ENCODE peak calls at places on chromosomes 1 and 21, in five cellular contexts. One of them, this sample, is unnamed.

GRCh38 chr1:17441265-17441992 is 2.0 kb upstream of the RCC2 start:
- DNase-seq in left colon: no peak
- DNase-seq in naive thymus-derived CD4-positive, alpha-beta T cell: no peak
- DNase-seq in ureter: no peak
- DNase-seq in adrenal gland: no peak
- DNase-seq in this sample: no peak

GRCh38 chr21:19489930-19490329 is 1086.3 kb upstream of the TMPRSS15 start:
- DNase-seq in left colon: no peak
- DNase-seq in naive thymus-derived CD4-positive, alpha-beta T cell: no peak
- DNase-seq in ureter: no peak
- DNase-seq in adrenal gland: no peak
- DNase-seq in this sample: no peak

GRCh38 chr1:26083246-26083645 is 15.8 kb upstream of the TRIM63 start:
- DNase-seq in adrenal gland: peak; percentile 27
- DNase-seq in naive thymus-derived CD4-positive, alpha-beta T cell: no peak
- DNase-seq in left colon: no peak
- DNase-seq in ureter: no peak
- DNase-seq in this sample: no peak

GRCh38 chr1:225762002-225762441 is 15.6 kb upstream of the SRP9 start:
- DNase-seq in adrenal gland: no peak
- DNase-seq in naive thymus-derived CD4-positive, alpha-beta T cell: no peak
- DNase-seq in ureter: no peak
- DNase-seq in left colon: no peak
- DNase-seq in this sample: no peak

GRCh38 chr21:31612889-31613785 is 46.4 kb upstream of the SOD1 start:
- DNase-seq in adrenal gland: no peak
- DNase-seq in left colon: no peak
- DNase-seq in ureter: no peak
- DNase-seq in naive thymus-derived CD4-positive, alpha-beta T cell: no peak
- DNase-seq in this sample: no peak

GRCh38 chr1:63721531-63722189 is 52.2 kb upstream of the ROR1 start:
- DNase-seq in adrenal gland: no peak
- DNase-seq in naive thymus-derived CD4-positive, alpha-beta T cell: no peak
- DNase-seq in left colon: no peak
- DNase-seq in ureter: no peak
- DNase-seq in this sample: no peak

GRCh38 chr1:156291226-156292061 is 4.0 kb downstream of the GLMP start:
- DNase-seq in ureter: peak; percentile 87
- DNase-seq in adrenal gland: peak; percentile 93
- DNase-seq in left colon: peak; percentile 93
- DNase-seq in naive thymus-derived CD4-positive, alpha-beta T cell: no peak
- DNase-seq in this sample: peak; percentile 95

GRCh38 chr1:203519053-203519770 is 25.3 kb downstream of the OPTC start:
- DNase-seq in naive thymus-derived CD4-positive, alpha-beta T cell: no peak
- DNase-seq in ureter: no peak
- DNase-seq in adrenal gland: no peak
- DNase-seq in left colon: no peak
- DNase-seq in this sample: no peak

GRCh38 chr1:7046891-7047290 is 261.6 kb downstream of the CAMTA1 start:
- DNase-seq in ureter: no peak
- DNase-seq in adrenal gland: no peak
- DNase-seq in naive thymus-derived CD4-positive, alpha-beta T cell: no peak
- DNase-seq in left colon: no peak
- DNase-seq in this sample: no peak

GRCh38 chr1:93324486-93325464 is 20.9 kb upstream of the DR1 start:
- DNase-seq in left colon: no peak
- DNase-seq in naive thymus-derived CD4-positive, alpha-beta T cell: no peak
- DNase-seq in ureter: no peak
- DNase-seq in adrenal gland: no peak
- DNase-seq in this sample: no peak

GRCh38 chr1:157288511-157288910 is 150.3 kb upstream of the ETV3 start:
- DNase-seq in ureter: no peak
- DNase-seq in left colon: no peak
- DNase-seq in naive thymus-derived CD4-positive, alpha-beta T cell: no peak
- DNase-seq in adrenal gland: no peak
- DNase-seq in this sample: no peak

GRCh38 chr1:58968360-58968952 is 184.6 kb upstream of the JUN start:
- DNase-seq in ureter: peak; percentile 82
- DNase-seq in naive thymus-derived CD4-positive, alpha-beta T cell: peak; percentile 58
- DNase-seq in adrenal gland: peak; percentile 89
- DNase-seq in left colon: peak; percentile 79
- DNase-seq in this sample: peak; percentile 84

GRCh38 chr1:212545941-212546638 is 62.5 kb upstream of the ATF3 start:
- DNase-seq in naive thymus-derived CD4-positive, alpha-beta T cell: no peak
- DNase-seq in ureter: no peak
- DNase-seq in left colon: no peak
- DNase-seq in adrenal gland: peak; percentile 34
- DNase-seq in this sample: no peak

GRCh38 chr1:40257313-40257687 is 736 bp upstream of the ZMPSTE24 start:
- DNase-seq in adrenal gland: no peak
- DNase-seq in ureter: no peak
- DNase-seq in left colon: no peak
- DNase-seq in naive thymus-derived CD4-positive, alpha-beta T cell: no peak
- DNase-seq in this sample: no peak

GRCh38 chr1:119987112-119987511 is 82.3 kb downstream of the NOTCH2 start:
- DNase-seq in naive thymus-derived CD4-positive, alpha-beta T cell: no peak
- DNase-seq in adrenal gland: peak; percentile 57
- DNase-seq in left colon: no peak
- DNase-seq in ureter: no peak
- DNase-seq in this sample: no peak

GRCh38 chr21:38505654-38506523 is 7.6 kb upstream of the ERG start:
- DNase-seq in naive thymus-derived CD4-positive, alpha-beta T cell: peak; percentile 13
- DNase-seq in adrenal gland: no peak
- DNase-seq in left colon: no peak
- DNase-seq in ureter: no peak
- DNase-seq in this sample: no peak

GRCh38 chr21:42469272-42469671 is 26.8 kb downstream of the RSPH1 start:
- DNase-seq in naive thymus-derived CD4-positive, alpha-beta T cell: no peak
- DNase-seq in ureter: no peak
- DNase-seq in adrenal gland: no peak
- DNase-seq in left colon: peak; percentile 69
- DNase-seq in this sample: no peak

GRCh38 chr1:62241357-62242131 is 46.9 kb downstream of the L1TD1 start:
- DNase-seq in ureter: no peak
- DNase-seq in left colon: no peak
- DNase-seq in adrenal gland: peak; percentile 42
- DNase-seq in naive thymus-derived CD4-positive, alpha-beta T cell: no peak
- DNase-seq in this sample: no peak

GRCh38 chr1:100320311-100321097 is 31.8 kb upstream of the CDC14A start:
- DNase-seq in ureter: no peak
- DNase-seq in naive thymus-derived CD4-positive, alpha-beta T cell: no peak
- DNase-seq in left colon: no peak
- DNase-seq in adrenal gland: no peak
- DNase-seq in this sample: no peak